ENCODE peak calls at places on chromosomes 4 and X, in seven cellular contexts. B is endothelial cell, L is hepatocyte, S is astrocyte of the spinal cord, X is right atrium auricular region, I is progenitor cell of endocrine pancreas, F is HFFc6. Y is an unnamed sample.

GRCh38 chr4:61210186-61210939 is 10.2 kb downstream of the ADGRL3 start:
- DNase-seq in B (no peak), L (peak), S (no peak), X (no peak), I (no peak), F (no peak), Y (peak)

GRCh38 chr4:25927361-25928040 is 13.5 kb downstream of the SMIM20 start:
- DNase-seq in B (no peak), L (no peak), S (no peak), X (no peak), I (no peak), F (no peak), Y (no peak)

GRCh38 chr4:688695-689497 is at the start of gene SLC49A3:
- DNase-seq in B (no peak), L (peak), S (no peak), X (no peak), I (no peak), F (no peak), Y (no peak)

GRCh38 chrX:106811131-106811910 is 8.8 kb downstream of the TBC1D8B start:
- DNase-seq in B (no peak), L (no peak), S (no peak), X (no peak), I (no peak), F (no peak), Y (no peak)

GRCh38 chrX:123464709-123465108 is 268.1 kb downstream of the THOC2 start:
- DNase-seq in B (no peak), L (no peak), S (no peak), X (no peak), I (no peak), F (no peak), Y (no peak)

GRCh38 chr4:157674699-157675098 is 454.2 kb downstream of the GRIA2 start:
- DNase-seq in B (no peak), L (no peak), S (no peak), X (no peak), I (no peak), F (no peak), Y (no peak)

GRCh38 chr4:77052352-77052751 is 23.4 kb downstream of the CCNI start:
- DNase-seq in B (peak), L (peak), S (no peak), X (no peak), I (no peak), F (peak), Y (peak)

GRCh38 chr4:146545102-146545501 is 23.4 kb upstream of the SLC10A7 start:
- DNase-seq in B (peak), L (peak), S (peak), X (no peak), I (no peak), F (peak), Y (no peak)

GRCh38 chrX:44906041-44906440 is 33.1 kb downstream of the KDM6A start:
- DNase-seq in B (no peak), L (no peak), S (no peak), X (no peak), I (no peak), F (no peak), Y (no peak)

GRCh38 chrX:154411981-154412340 is 622 bp downstream of the TAFAZZIN start:
- DNase-seq in B (peak), L (peak), S (peak), X (no peak), I (no peak), F (no peak), Y (peak)

GRCh38 chrX:120223374-120223773 is 27.2 kb upstream of the ZBTB33 start:
- DNase-seq in B (no peak), L (no peak), S (no peak), X (no peak), I (no peak), F (no peak), Y (no peak)

GRCh38 chr4:83054928-83055327 is 19.9 kb downstream of the COPS4 start:
- DNase-seq in B (no peak), L (no peak), S (peak), X (no peak), I (no peak), F (no peak), Y (no peak)
- TF ChIP-seq CTCF in B (peak), L (peak), S (peak), X (peak), I (peak), F (peak), Y (peak)

GRCh38 chr4:110170861-110171260 is 27.6 kb downstream of the ELOVL6 start:
- DNase-seq in B (no peak), L (no peak), S (no peak), X (no peak), I (no peak), F (no peak), Y (no peak)
- TF ChIP-seq CTCF in B (no peak), L (no peak), S (no peak), X (no peak), I (no peak), F (peak), Y (peak)

DNA sequence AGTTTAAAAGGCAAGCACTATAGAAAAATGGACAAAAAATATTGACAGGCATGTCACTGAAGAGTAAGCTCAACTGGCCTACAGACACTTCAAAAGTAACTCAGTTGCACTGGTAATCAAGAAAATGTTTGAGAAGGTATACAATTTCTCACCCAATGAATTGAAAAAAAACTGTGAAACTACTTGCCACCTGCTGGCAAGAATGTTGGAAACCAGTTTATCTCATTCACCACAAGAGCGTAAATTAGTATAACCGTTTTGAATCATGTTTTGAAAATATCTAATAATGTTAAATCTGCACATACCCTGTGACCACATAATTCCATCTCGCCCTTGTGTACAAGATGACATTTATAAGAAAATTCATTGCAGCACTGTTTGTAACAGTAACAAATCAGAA is 31.7 kb downstream of the TXK start:
- DNase-seq in B (no peak), L (no peak), S (no peak), X (no peak), I (no peak), F (no peak), Y (no peak)
- TF ChIP-seq CTCF in B (peak), L (peak), S (no peak), X (no peak), I (peak), F (peak), Y (peak)

GRCh38 chr4:122759639-122760310 is 27.3 kb downstream of the BBS12 start:
- DNase-seq in B (no peak), L (no peak), S (peak), X (no peak), I (no peak), F (peak), Y (no peak)
- TF ChIP-seq CTCF in B (peak), L (peak), S (peak), X (no peak), I (peak), F (peak), Y (peak)

GRCh38 chr4:148068065-148068911 is 336.4 kb downstream of the ARHGAP10 start:
- DNase-seq in B (no peak), L (no peak), S (no peak), X (peak), I (no peak), F (no peak), Y (no peak)
- TF ChIP-seq CTCF in B (no peak), L (no peak), S (no peak), X (no peak), I (no peak), F (no peak), Y (no peak)

DNA sequence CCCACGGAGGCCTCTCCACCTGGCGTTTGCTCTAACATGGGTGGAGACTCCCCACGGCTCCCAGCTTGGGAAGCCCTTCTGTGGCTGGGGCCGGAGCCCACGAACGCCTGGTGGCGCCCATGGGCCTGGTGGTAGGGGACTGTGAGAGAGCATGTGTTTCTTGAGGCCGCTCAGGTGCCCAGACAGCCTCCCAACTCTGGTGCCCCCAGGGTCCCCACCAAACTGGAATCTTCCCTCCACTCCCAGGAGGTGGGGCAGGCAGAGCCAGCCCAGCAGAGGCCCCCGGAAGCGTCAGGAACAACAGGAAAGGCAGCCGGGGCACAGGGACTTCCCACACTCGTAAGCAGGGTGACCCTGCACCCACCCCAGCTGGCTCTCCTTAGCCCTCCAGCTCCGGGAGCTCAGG is 33.3 kb upstream of the FGFR3 start:
- DNase-seq in B (no peak), L (no peak), S (no peak), X (no peak), I (no peak), F (no peak), Y (no peak)
- TF ChIP-seq CTCF in B (no peak), L (no peak), S (no peak), X (no peak), I (no peak), F (no peak), Y (no peak)

GRCh38 chrX:71911023-71911730 is 532 bp downstream of the NHSL2 start:
- DNase-seq in B (peak), L (peak), S (no peak), X (no peak), I (peak), F (no peak), Y (peak)

GRCh38 chrX:71908387-71908786 is 2.3 kb upstream of the NHSL2 start:
- DNase-seq in B (no peak), L (no peak), S (no peak), X (no peak), I (no peak), F (no peak), Y (no peak)

GRCh38 chrX:71910526-71911022 is at the start of gene NHSL2:
- DNase-seq in B (peak), L (peak), S (no peak), X (no peak), I (no peak), F (no peak), Y (peak)

GRCh38 chrX:71911731-71912050 is 1.0 kb downstream of the NHSL2 start:
- DNase-seq in B (no peak), L (peak), S (no peak), X (no peak), I (no peak), F (no peak), Y (no peak)

DNA sequence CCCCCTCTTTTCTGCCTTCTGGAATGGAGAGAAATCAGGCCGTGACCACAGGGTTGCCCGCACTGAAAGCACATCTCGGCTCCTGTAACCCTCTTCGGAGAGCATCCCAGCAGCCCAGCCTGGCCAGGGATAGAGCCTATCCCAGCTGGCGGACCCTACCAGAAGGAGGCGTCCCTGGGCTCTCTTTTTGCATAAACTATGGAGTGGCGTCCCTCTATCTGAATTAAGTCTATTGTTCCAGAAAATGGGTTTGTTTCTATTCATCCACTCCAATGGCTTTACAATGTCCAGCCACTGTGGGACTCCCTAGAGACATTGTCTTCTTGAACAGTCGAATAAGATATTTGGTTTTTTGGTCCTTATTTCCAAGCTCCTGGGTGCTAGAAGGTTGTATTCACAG is 689 bp upstream of the NHSL2 start:
- DNase-seq in B (peak), L (peak), S (no peak), X (no peak), I (no peak), F (no peak), Y (peak)
- TF ChIP-seq CTCF in B (no peak), L (no peak), S (peak), X (peak), I (peak), F (no peak), Y (peak)

GRCh38 chr4:53656421-53656981 is 65.2 kb upstream of the LNX1 start:
- DNase-seq in B (no peak), L (no peak), S (peak), X (no peak), I (no peak), F (peak), Y (no peak)
- TF ChIP-seq CTCF in B (no peak), L (peak), S (peak), X (peak), I (peak), F (peak), Y (no peak)

GRCh38 chr4:182265881-182266280 is 22.7 kb downstream of the TENM3 start:
- DNase-seq in B (no peak), L (no peak), S (no peak), X (no peak), I (no peak), F (no peak), Y (no peak)
- TF ChIP-seq CTCF in B (no peak), L (no peak), S (no peak), X (no peak), I (no peak), F (peak), Y (no peak)

DNA sequence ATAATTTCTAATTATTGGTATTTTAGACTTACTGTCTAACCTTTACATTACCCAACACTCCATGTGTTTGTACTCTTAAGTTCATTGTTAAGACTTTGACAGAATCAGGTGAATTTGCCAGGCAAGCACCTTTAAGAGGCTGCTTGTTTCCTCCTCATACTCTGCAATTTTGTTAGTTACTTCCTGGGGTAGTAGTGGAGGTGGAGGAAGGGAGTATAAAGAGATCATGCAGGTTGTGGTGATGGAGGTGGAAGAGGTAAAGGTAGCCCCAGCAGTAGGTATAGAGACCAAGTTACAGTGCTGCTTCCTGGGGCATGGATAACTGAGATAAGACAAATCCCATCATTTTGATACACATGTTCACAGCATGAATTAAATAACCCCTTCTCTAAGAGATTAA is 6.7 kb downstream of the WDR44 start:
- DNase-seq in B (no peak), L (no peak), S (no peak), X (no peak), I (no peak), F (no peak), Y (no peak)
- TF ChIP-seq CTCF in B (no peak), L (no peak), S (no peak), X (no peak), I (no peak), F (no peak), Y (no peak)